ENCODE peak calls at places on chromosomes 13 and 19, in five cellular contexts. V, E, T, K and D are unnamed samples.
A peak's percentile ranks its signal among the peaks of the same experiment; 100 is the strongest.

GRCh38 chr13:110274687-110275086 is 32.3 kb downstream of the COL4A1 start:
- DNase-seq in V (no peak), E (no peak), K (no peak), T (no peak), D (no peak)

GRCh38 chr19:47778954-47779351 is 450 bp downstream of the SELENOW start:
- DNase-seq in K (peak; percentile 12), T (peak; percentile 38), V (no peak), E (peak; percentile 11), D (peak; percentile 15)

GRCh38 chr19:28960986-28961705 is 251.8 kb downstream of the UQCRFS1 start:
- DNase-seq in E (no peak), T (no peak), V (no peak), K (peak; percentile 6), D (peak; percentile 1)

GRCh38 chr19:50495020-50495531 is 15.9 kb downstream of the JOSD2 start:
- DNase-seq in T (no peak), V (no peak), E (no peak), K (no peak), D (no peak)

GRCh38 chr13:98103942-98104880 is 38.7 kb upstream of the FARP1 start:
- DNase-seq in E (no peak), T (no peak), V (no peak), K (no peak), D (peak; percentile 9)

GRCh38 chr13:43303040-43303729 is 279.8 kb downstream of the DNAJC15 start:
- DNase-seq in K (peak; percentile 58), V (peak; percentile 42), E (peak; percentile 19), T (peak; percentile 83), D (peak; percentile 23)

GRCh38 chr19:46471116-46471733 is at the start of gene PNMA8A:
- DNase-seq in V (peak; percentile 94), K (peak; percentile 85), E (no peak), T (peak; percentile 84), D (no peak)

GRCh38 chr13:99871249-99871898 is 100.2 kb downstream of the ZIC5 start:
- DNase-seq in V (no peak), T (no peak), K (no peak), E (peak; percentile 18), D (no peak)

GRCh38 chr13:103960011-103960410 is 893.8 kb upstream of the SLC10A2 start:
- DNase-seq in V (no peak), T (no peak), E (no peak), K (no peak), D (no peak)

GRCh38 chr13:106049171-106049570 is 486.3 kb downstream of the EFNB2 start:
- DNase-seq in E (no peak), K (no peak), V (no peak), T (no peak), D (no peak)

GRCh38 chr13:19586904-19587634 is 25.7 kb upstream of the TPTE2 start:
- DNase-seq in V (no peak), E (peak; percentile 79), T (no peak), K (peak; percentile 50), D (no peak)

GRCh38 chr19:50959731-50960500 is 7.1 kb upstream of the KLK5 start:
- DNase-seq in V (no peak), K (no peak), E (no peak), T (no peak), D (peak; percentile 46)

GRCh38 chr13:83325454-83325853 is 556.8 kb downstream of the SLITRK1 start:
- DNase-seq in K (peak; percentile 81), V (no peak), T (no peak), E (no peak), D (peak; percentile 40)

GRCh38 chr19:1822210-1822609 is 10.1 kb upstream of the ATP8B3 start:
- DNase-seq in E (no peak), V (no peak), K (no peak), T (no peak), D (no peak)

GRCh38 chr13:102141625-102142472 is 260.0 kb downstream of the FGF14 start:
- DNase-seq in K (peak; percentile 23), E (peak; percentile 1), T (peak; percentile 30), V (no peak), D (no peak)

GRCh38 chr13:103556681-103557080 is 490.5 kb upstream of the SLC10A2 start:
- DNase-seq in V (no peak), K (no peak), E (no peak), T (no peak), D (no peak)

GRCh38 chr13:109156181-109156935 is 526.9 kb downstream of the MYO16 start:
- DNase-seq in V (no peak), E (no peak), T (no peak), K (peak; percentile 93), D (peak; percentile 84)

GRCh38 chr13:104385409-104385808 is 1319.2 kb upstream of the SLC10A2 start:
- DNase-seq in T (no peak), V (no peak), K (peak; percentile 88), E (no peak), D (peak; percentile 84)

GRCh38 chr13:84131249-84131648 is 249.0 kb upstream of the SLITRK1 start:
- DNase-seq in V (no peak), K (no peak), T (no peak), E (no peak), D (no peak)

GRCh38 chr19:39934584-39935233 is at the start of gene FCGBP:
- DNase-seq in E (no peak), K (no peak), T (no peak), V (no peak), D (no peak)

GRCh38 chr19:12574036-12574435 is 22.8 kb upstream of the ZNF564 start:
- DNase-seq in K (no peak), E (peak; percentile 85), T (no peak), V (no peak), D (no peak)

GRCh38 chr13:41858783-41859182 is 102.1 kb downstream of the VWA8 start:
- DNase-seq in E (no peak), T (peak; percentile 23), K (no peak), V (no peak), D (no peak)

GRCh38 chr13:98429531-98429930 is 147.4 kb downstream of the STK24 start:
- DNase-seq in K (no peak), T (no peak), E (no peak), V (no peak), D (no peak)

GRCh38 chr13:26310003-26310402 is 56.1 kb downstream of the CDK8 start:
- DNase-seq in V (no peak), K (no peak), T (no peak), E (no peak), D (no peak)

GRCh38 chr19:32669205-32669785 is 5.7 kb downstream of the ANKRD27 start:
- DNase-seq in T (no peak), V (no peak), E (no peak), K (no peak), D (no peak)
- H3K4me2 ChIP-seq in T (peak overlapping the region; percentile 47), V (no peak overlapping the region), E (no peak overlapping the region), K (no peak overlapping the region), D (no peak overlapping the region)

DNA sequence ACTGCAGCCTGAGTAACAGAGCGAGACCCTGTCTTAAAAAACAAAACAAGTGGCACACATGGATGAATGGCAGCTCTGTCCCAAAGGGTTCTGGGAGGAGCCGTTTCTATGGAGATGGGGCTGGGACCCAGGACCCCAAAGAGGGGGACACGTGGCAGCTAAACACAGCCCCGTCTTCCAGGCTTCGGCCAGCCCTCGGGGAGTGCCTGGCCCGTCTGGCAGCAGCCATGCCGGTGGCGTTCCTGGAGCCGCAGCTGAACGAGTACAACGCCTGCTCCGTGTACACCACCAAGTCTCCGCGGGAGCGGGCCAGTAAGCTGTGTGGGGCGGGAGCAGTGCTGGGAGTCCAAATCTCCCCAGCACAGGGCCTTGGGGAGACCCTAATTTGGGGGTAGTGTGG is 82.4 kb downstream of the RYR1 start:
- DNase-seq in E (no peak), V (no peak), K (no peak), T (no peak), D (no peak)
- H3K4me2 ChIP-seq in E (no peak overlapping the region), V (no peak overlapping the region), K (no peak overlapping the region), T (no peak overlapping the region), D (no peak overlapping the region)

GRCh38 chr13:37383856-37384255 is 214.7 kb downstream of the POSTN start:
- DNase-seq in K (no peak), T (no peak), E (no peak), V (no peak), D (no peak)

GRCh38 chr13:37385248-37385647 is 213.3 kb downstream of the POSTN start:
- DNase-seq in V (no peak), T (no peak), K (no peak), E (no peak), D (no peak)

GRCh38 chr13:37383066-37383465 is 215.5 kb downstream of the POSTN start:
- DNase-seq in V (no peak), K (peak; percentile 34), T (no peak), E (no peak), D (no peak)

GRCh38 chr13:37382156-37382555 is 216.4 kb downstream of the POSTN start:
- DNase-seq in E (no peak), K (peak; percentile 49), T (no peak), V (no peak), D (no peak)

DNA sequence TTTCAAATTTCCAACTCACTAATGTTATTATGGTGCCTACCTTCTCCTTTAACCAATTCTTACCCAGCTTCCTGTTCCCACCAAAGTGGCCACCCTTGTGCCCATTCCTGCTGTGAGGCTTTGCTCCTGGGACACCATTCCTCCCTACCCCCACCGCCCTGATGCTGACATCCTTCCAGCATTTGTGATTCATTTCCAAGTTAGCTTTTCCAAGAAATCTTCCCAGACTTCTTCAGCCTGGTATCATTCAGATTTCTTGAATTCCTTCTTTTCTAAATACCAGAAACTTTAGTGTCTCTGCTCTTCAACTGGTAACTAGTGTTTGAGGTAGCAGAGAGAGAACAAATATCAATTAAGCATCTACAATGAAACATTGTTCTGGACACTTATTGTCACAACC is 212.3 kb downstream of the POSTN start:
- DNase-seq in V (no peak), E (no peak), T (no peak), K (peak; percentile 80), D (no peak)
- H3K4me2 ChIP-seq in V (no peak overlapping the region), E (no peak overlapping the region), T (no peak overlapping the region), K (no peak overlapping the region), D (no peak overlapping the region)

GRCh38 chr19:35171730-35172129 is 17.2 kb downstream of the FXYD5 start:
- DNase-seq in E (no peak), K (no peak), V (no peak), T (no peak), D (no peak)
- H3K4me2 ChIP-seq in E (no peak overlapping the region), K (no peak overlapping the region), V (no peak overlapping the region), T (no peak overlapping the region), D (no peak overlapping the region)

DNA sequence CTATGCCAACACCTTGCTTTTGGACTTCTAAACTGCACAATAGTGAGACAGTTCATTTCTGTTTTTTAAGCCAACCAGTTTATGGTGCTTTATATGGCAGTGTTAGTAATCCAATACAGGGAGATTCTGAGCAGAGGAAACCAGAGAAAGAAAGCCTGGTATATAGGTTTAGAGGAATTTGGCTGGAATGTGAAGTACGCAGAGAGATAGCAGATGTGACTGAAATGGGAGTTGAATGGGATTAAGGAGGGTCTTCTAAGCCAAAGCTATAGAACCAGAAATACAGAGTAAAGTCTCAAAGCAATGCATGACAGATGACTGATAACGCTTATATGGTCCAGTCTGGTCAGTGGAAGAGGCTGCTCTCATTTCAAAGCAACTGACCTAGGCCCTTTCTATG is 453.7 kb downstream of the GPC6 start:
- DNase-seq in T (no peak), E (no peak), K (no peak), V (no peak), D (no peak)
- H3K4me2 ChIP-seq in T (no peak overlapping the region), E (no peak overlapping the region), K (no peak overlapping the region), V (no peak overlapping the region), D (no peak overlapping the region)

DNA sequence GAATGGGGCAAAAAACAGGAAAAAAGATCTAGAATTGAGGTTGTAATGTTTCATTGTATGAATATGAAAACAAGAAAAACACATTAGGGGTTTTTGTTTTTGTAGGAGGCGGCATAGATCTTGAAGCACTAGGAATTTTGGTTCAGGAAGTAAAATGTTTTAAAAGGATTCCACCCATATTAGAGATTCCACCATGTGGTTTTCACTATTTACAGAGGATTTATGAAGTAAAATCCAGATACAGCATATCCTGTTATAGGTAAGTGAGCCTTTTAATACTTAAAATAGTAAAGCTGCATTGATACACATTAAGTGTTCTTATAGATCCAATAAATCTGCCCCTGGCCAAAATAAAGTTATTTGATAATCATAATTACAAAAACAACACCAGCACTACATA is 61.4 kb downstream of the MICU2 start:
- DNase-seq in E (no peak), K (peak; percentile 44), V (no peak), T (no peak), D (no peak)
- H3K4me2 ChIP-seq in E (no peak overlapping the region), K (no peak overlapping the region), V (no peak overlapping the region), T (no peak overlapping the region), D (no peak overlapping the region)